ENCODE peak calls at places on chromosomes 13 and 19, in eight cellular contexts. X is psoas muscle; Q is HepG2; I is GM12878; E is mucosa of descending colon; V is endodermal cell; J is heart left ventricle; F is CD4-positive, alpha-beta T cell. S is an unnamed sample.

GRCh38 chr19:34974631-34975030 is 10.6 kb upstream of the ZNF792 start:
- DNase-seq in I (no peak), X (no peak), F (no peak), V (no peak), E (no peak), J (no peak), Q (no peak), S (no peak)

GRCh38 chr13:49302817-49303216 is 55.1 kb downstream of the CDADC1 start:
- DNase-seq in J (no peak), V (no peak), X (no peak), I (no peak), F (no peak), Q (no peak), E (no peak), S (no peak)

GRCh38 chr13:30108913-30109237 is 198.5 kb downstream of the KATNAL1 start:
- DNase-seq in I (no peak), V (no peak), X (no peak), F (no peak), J (no peak), Q (peak; percentile 33), E (peak; percentile 91), S (no peak)

GRCh38 chr19:51078731-51079130 is 4.0 kb downstream of the KLK14 start:
- DNase-seq in J (no peak), E (no peak), I (no peak), X (no peak), V (no peak), F (no peak), Q (no peak), S (no peak)

GRCh38 chr13:76937416-76937815 is 10.9 kb upstream of the ACOD1 start:
- DNase-seq in J (peak; percentile 28), F (no peak), Q (no peak), V (no peak), E (no peak), I (no peak), X (no peak), S (no peak)

GRCh38 chr13:106619688-106620555 is 52.0 kb upstream of the ARGLU1 start:
- DNase-seq in E (no peak), V (peak; percentile 73), F (peak; percentile 8), J (peak; percentile 34), I (peak; percentile 2), Q (peak; percentile 40), X (no peak), S (peak; percentile 79)

GRCh38 chr13:80654638-80655249 is 313.8 kb upstream of the SPRY2 start:
- DNase-seq in Q (no peak), V (peak; percentile 44), J (peak; percentile 29), X (no peak), E (peak; percentile 35), I (no peak), F (no peak), S (no peak)

GRCh38 chr13:98927954-98928927 is 49.6 kb downstream of the DOCK9 start:
- DNase-seq in V (peak; percentile 61), I (no peak), J (no peak), X (no peak), Q (peak; percentile 12), F (no peak), E (no peak), S (no peak)

GRCh38 chr19:35868172-35868822 is at the start of gene APLP1:
- DNase-seq in X (peak; percentile 66), J (peak; percentile 74), V (peak; percentile 86), F (peak; percentile 52), E (no peak), I (no peak), Q (peak; percentile 14), S (peak; percentile 92)

GRCh38 chr13:24725379-24725778 is 38.6 kb upstream of the RNF17 start:
- DNase-seq in V (no peak), F (no peak), J (no peak), E (no peak), I (no peak), Q (no peak), X (no peak), S (no peak)

GRCh38 chr13:94548382-94549240 is 47.3 kb downstream of the TGDS start:
- DNase-seq in V (peak; percentile 92), F (peak; percentile 35), I (peak; percentile 8), J (peak; percentile 65), Q (peak; percentile 49), X (no peak), E (peak; percentile 71), S (peak; percentile 82)

GRCh38 chr19:18254546-18255500 is 19.4 kb downstream of the IQCN start:
- DNase-seq in V (peak; percentile 68), X (no peak), E (peak; percentile 82), Q (no peak), I (no peak), F (no peak), J (no peak), S (no peak)

GRCh38 chr13:105363747-105364177 is 1171.7 kb downstream of the EFNB2 start:
- DNase-seq in Q (no peak), X (no peak), I (no peak), J (no peak), F (no peak), E (no peak), V (no peak), S (peak; percentile 20)

GRCh38 chr19:11233073-11233472 is 6.3 kb upstream of the ANGPTL8 start:
- DNase-seq in Q (no peak), X (no peak), E (no peak), I (no peak), J (no peak), F (no peak), V (no peak), S (no peak)

GRCh38 chr19:2478324-2478755 is 2.4 kb downstream of the GADD45B start:
- DNase-seq in I (no peak), X (peak; percentile 77), Q (no peak), F (peak; percentile 59), E (peak; percentile 87), J (peak; percentile 55), V (peak; percentile 81), S (peak; percentile 76)
- TF ChIP-seq CTCF in I (no peak), X (no peak), Q (no peak), F (no peak), E (no peak), J (no peak), V (peak; percentile 57), S (peak; percentile 29)

DNA sequence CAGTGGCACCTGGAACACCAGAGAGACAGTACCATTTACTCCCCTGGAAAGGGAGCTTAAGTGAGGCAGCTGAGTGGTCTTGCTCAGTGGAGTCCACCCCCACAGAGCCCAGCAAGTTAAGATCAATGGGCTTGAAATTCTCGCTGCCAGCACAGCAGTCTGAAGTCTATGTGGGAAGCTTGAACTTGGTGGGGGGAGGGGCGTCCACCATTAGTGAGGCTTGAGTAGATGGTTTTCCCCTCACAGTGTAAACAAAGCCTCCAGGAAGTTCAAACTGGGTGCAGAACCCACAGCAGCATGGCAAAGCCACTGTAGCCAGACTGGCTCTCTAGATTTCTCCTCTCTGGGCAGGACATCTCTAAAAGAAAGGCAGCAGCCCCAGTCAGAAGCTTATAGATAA is 30.3 kb upstream of the CEACAM4 start:
- DNase-seq in Q (no peak), E (no peak), J (no peak), V (peak; percentile 65), X (no peak), I (no peak), F (no peak), S (no peak)
- H3K9me3 ChIP-seq in Q (no peaks in the 10 kb centered on the region), E (no peaks in the 10 kb centered on the region), J (peaks cover 10% of the 10 kb centered on the region), V (peaks cover 15% of the 10 kb centered on the region), X (peaks cover 8% of the 10 kb centered on the region), I (no peaks in the 10 kb centered on the region), F (peaks cover 14% of the 10 kb centered on the region), S (peaks cover 16% of the 10 kb centered on the region)

GRCh38 chr19:55931936-55932386 is at the start of gene NLRP13:
- DNase-seq in I (no peak), Q (no peak), V (no peak), E (no peak), X (no peak), J (no peak), F (no peak), S (no peak)
- TF ChIP-seq CTCF in I (no peak), Q (no peak), V (no peak), E (no peak), X (no peak), J (no peak), F (no peak), S (no peak)

GRCh38 chr19:20470345-20471119 is 95.0 kb downstream of the ZNF737 start:
- DNase-seq in I (no peak), X (no peak), J (no peak), E (no peak), F (no peak), V (no peak), Q (no peak), S (no peak)
- H3K9me3 ChIP-seq in I (no peaks in the 10 kb centered on the region), X (no peaks in the 10 kb centered on the region), J (no peaks in the 10 kb centered on the region), E (peaks cover 38% of the 10 kb centered on the region), F (peaks cover 5% of the 10 kb centered on the region), V (peaks cover 13% of the 10 kb centered on the region), Q (peaks cover 68% of the 10 kb centered on the region), S (no peaks in the 10 kb centered on the region)

GRCh38 chr13:67841071-67841470 is 610.9 kb upstream of the PCDH9 start:
- DNase-seq in V (peak; percentile 83), E (peak; percentile 38), I (no peak), Q (no peak), J (no peak), X (no peak), F (no peak), S (peak; percentile 16)
- TF ChIP-seq CTCF in V (peak; percentile 73), E (no peak), I (no peak), Q (peak; percentile 30), J (no peak), X (no peak), F (no peak), S (peak; percentile 30)

GRCh38 chr13:18943273-18943672 is 238.4 kb downstream of the TUBA3C start:
- DNase-seq in F (no peak), X (no peak), V (no peak), Q (no peak), I (no peak), J (no peak), E (peak; percentile 39), S (no peak)

GRCh38 chr13:18943721-18944391 is 237.8 kb downstream of the TUBA3C start:
- DNase-seq in X (no peak), E (peak; percentile 38), F (no peak), J (no peak), Q (no peak), V (no peak), I (no peak), S (no peak)

GRCh38 chr13:18947376-18947977 is 234.1 kb downstream of the TUBA3C start:
- DNase-seq in J (no peak), I (no peak), X (no peak), F (no peak), Q (no peak), V (no peak), E (no peak), S (no peak)

GRCh38 chr13:18946738-18947137 is 234.9 kb downstream of the TUBA3C start:
- DNase-seq in V (peak; percentile 14), X (no peak), I (no peak), J (no peak), Q (no peak), E (peak; percentile 17), F (no peak), S (no peak)

GRCh38 chr13:18944501-18945068 is 237.0 kb downstream of the TUBA3C start:
- DNase-seq in Q (no peak), J (no peak), I (no peak), V (no peak), X (no peak), F (no peak), E (peak; percentile 31), S (no peak)
- H3K9me3 ChIP-seq in Q (peaks cover 5% of the 10 kb centered on the region), J (no peaks in the 10 kb centered on the region), I (no peaks in the 10 kb centered on the region), V (peaks cover 45% of the 10 kb centered on the region), X (no peaks in the 10 kb centered on the region), F (no peaks in the 10 kb centered on the region), E (peaks cover 49% of the 10 kb centered on the region), S (peaks cover 17% of the 10 kb centered on the region)

GRCh38 chr19:12815088-12815487 is 8.7 kb downstream of the RNASEH2A start:
- DNase-seq in V (no peak), I (no peak), Q (no peak), J (no peak), F (no peak), E (no peak), X (no peak), S (no peak)
- TF ChIP-seq CTCF in V (no peak), I (no peak), Q (no peak), J (no peak), F (no peak), E (no peak), X (no peak), S (no peak)